ENCODE peak calls at places on chromosome 1, in eight cellular contexts. G is H7; W is activated CD4-positive, alpha-beta T cell treated with anti-CD3 and anti-CD28 coated beads, Interleukin-2, amount 10 ng/mL, durations not matched to agents 7 days and 5 days; Y is T-cell; U is Peyer's patch; J is ureter; K is stimulated activated CD8-positive, alpha-beta memory T cell treated with anti-CD3 and anti-CD28 coated beads, Interleukin-2, amount 100 ng/mL, for 48 hours; X is activated naive CD4-positive, alpha-beta T cell. Q is an unnamed sample.

GRCh38 chr1:30839827-30840359 is 68.7 kb downstream of the SDC3 start:
- DNase-seq in G (no peak), W (no peak), Y (no peak), U (no peak), J (no peak), K (no peak), X (no peak), Q (no peak)

GRCh38 chr1:203557958-203558760 is 64.2 kb downstream of the OPTC start:
- DNase-seq in G (no peak), W (no peak), Y (no peak), U (peak), J (peak), K (no peak), X (no peak), Q (no peak)

GRCh38 chr1:62962014-62962793 is 178.3 kb downstream of the ATG4C start:
- DNase-seq in G (no peak), W (no peak), Y (no peak), U (no peak), J (no peak), K (no peak), X (no peak), Q (no peak)

GRCh38 chr1:10612446-10613160 is 137.9 kb downstream of the PEX14 start:
- DNase-seq in G (peak), W (no peak), Y (no peak), U (peak), J (no peak), K (no peak), X (no peak), Q (no peak)

GRCh38 chr1:107820797-107821196 is 144.2 kb downstream of the VAV3 start:
- DNase-seq in G (no peak), W (no peak), Y (no peak), U (no peak), J (no peak), K (no peak), X (no peak), Q (no peak)

GRCh38 chr1:157407367-157407766 is 144.9 kb downstream of the FCRL5 start:
- DNase-seq in G (no peak), W (no peak), Y (no peak), U (no peak), J (no peak), K (no peak), X (no peak), Q (no peak)

GRCh38 chr1:107776898-107777663 is 187.9 kb downstream of the VAV3 start:
- DNase-seq in G (no peak), W (no peak), Y (no peak), U (no peak), J (no peak), K (no peak), X (no peak), Q (no peak)

GRCh38 chr1:184632415-184633175 is 122.1 kb downstream of the EDEM3 start:
- DNase-seq in G (no peak), W (no peak), Y (no peak), U (no peak), J (no peak), K (no peak), X (no peak), Q (no peak)

GRCh38 chr1:119713039-119713537 is 1.4 kb downstream of the PHGDH start:
- DNase-seq in G (no peak), W (no peak), Y (no peak), U (no peak), J (no peak), K (no peak), X (no peak), Q (no peak)

GRCh38 chr1:158552296-158552695 is 1.9 kb downstream of the OR6Y1 start:
- DNase-seq in G (no peak), W (no peak), Y (no peak), U (no peak), J (no peak), K (no peak), X (no peak), Q (no peak)

GRCh38 chr1:201136696-201137392 is 9.9 kb upstream of the ASCL5 start:
- DNase-seq in G (no peak), W (no peak), Y (no peak), U (no peak), J (no peak), K (no peak), X (no peak), Q (no peak)

GRCh38 chr1:14486401-14487110 is 111.9 kb upstream of the KAZN start:
- DNase-seq in G (no peak), W (no peak), Y (no peak), U (no peak), J (peak), K (no peak), X (no peak), Q (no peak)

GRCh38 chr1:236128646-236129178 is 13.6 kb upstream of the GPR137B start:
- DNase-seq in G (no peak), W (no peak), Y (no peak), U (no peak), J (no peak), K (no peak), X (no peak), Q (no peak)

GRCh38 chr1:210323957-210324356 is 4.7 kb upstream of the HHAT start:
- DNase-seq in G (no peak), W (no peak), Y (no peak), U (no peak), J (no peak), K (no peak), X (no peak), Q (no peak)